ENCODE peak calls at places on chromosomes 12 and 14, in seven cellular contexts. One of them, this sample, is unnamed.

GRCh38 chr14:102050625-102051024 is 36.2 kb downstream of the HSP90AA1 start:
- DNase-seq in activated T-helper 9 cell treated with anti-CD3 and anti-CD28 coated beads, Interleukin-2, amount 50 U/mL, for 16 hours: no peak
- DNase-seq in WERI-Rb-1: no peak
- DNase-seq in tibial nerve: no peak
- DNase-seq in stimulated activated CD4-positive, alpha-beta T cell treated with anti-CD3 and anti-CD28 coated beads, Interleukin-2, amount 100 ng/mL, for 24 hours: no peak
- DNase-seq in NCI-H1105 treated with DMSO at 0.1 percent for 48 hours: no peak
- DNase-seq in HuH-7.5: no peak
- DNase-seq in this sample: peak

GRCh38 chr12:22919883-22920282 is 294.9 kb downstream of the ETNK1 start:
- DNase-seq in activated T-helper 9 cell treated with anti-CD3 and anti-CD28 coated beads, Interleukin-2, amount 50 U/mL, for 16 hours: no peak
- DNase-seq in WERI-Rb-1: no peak
- DNase-seq in tibial nerve: no peak
- DNase-seq in stimulated activated CD4-positive, alpha-beta T cell treated with anti-CD3 and anti-CD28 coated beads, Interleukin-2, amount 100 ng/mL, for 24 hours: no peak
- DNase-seq in NCI-H1105 treated with DMSO at 0.1 percent for 48 hours: no peak
- DNase-seq in HuH-7.5: no peak
- DNase-seq in this sample: no peak

GRCh38 chr12:53476769-53477209 is 22.5 kb downstream of the MAP3K12 start:
- DNase-seq in activated T-helper 9 cell treated with anti-CD3 and anti-CD28 coated beads, Interleukin-2, amount 50 U/mL, for 16 hours: no peak
- DNase-seq in WERI-Rb-1: no peak
- DNase-seq in tibial nerve: no peak
- DNase-seq in stimulated activated CD4-positive, alpha-beta T cell treated with anti-CD3 and anti-CD28 coated beads, Interleukin-2, amount 100 ng/mL, for 24 hours: no peak
- DNase-seq in NCI-H1105 treated with DMSO at 0.1 percent for 48 hours: no peak
- DNase-seq in HuH-7.5: no peak
- DNase-seq in this sample: peak

GRCh38 chr14:71415404-71415690 is 508.1 kb downstream of the PCNX1 start:
- DNase-seq in activated T-helper 9 cell treated with anti-CD3 and anti-CD28 coated beads, Interleukin-2, amount 50 U/mL, for 16 hours: no peak
- DNase-seq in WERI-Rb-1: no peak
- DNase-seq in tibial nerve: no peak
- DNase-seq in stimulated activated CD4-positive, alpha-beta T cell treated with anti-CD3 and anti-CD28 coated beads, Interleukin-2, amount 100 ng/mL, for 24 hours: no peak
- DNase-seq in NCI-H1105 treated with DMSO at 0.1 percent for 48 hours: no peak
- DNase-seq in HuH-7.5: no peak
- DNase-seq in this sample: no peak

GRCh38 chr14:32998433-32998832 is 59.8 kb downstream of the NPAS3 start:
- DNase-seq in activated T-helper 9 cell treated with anti-CD3 and anti-CD28 coated beads, Interleukin-2, amount 50 U/mL, for 16 hours: no peak
- DNase-seq in WERI-Rb-1: peak
- DNase-seq in tibial nerve: no peak
- DNase-seq in stimulated activated CD4-positive, alpha-beta T cell treated with anti-CD3 and anti-CD28 coated beads, Interleukin-2, amount 100 ng/mL, for 24 hours: no peak
- DNase-seq in NCI-H1105 treated with DMSO at 0.1 percent for 48 hours: no peak
- DNase-seq in HuH-7.5: no peak
- DNase-seq in this sample: peak

GRCh38 chr12:132329036-132329738 is at the start of gene GALNT9:
- DNase-seq in activated T-helper 9 cell treated with anti-CD3 and anti-CD28 coated beads, Interleukin-2, amount 50 U/mL, for 16 hours: no peak
- DNase-seq in WERI-Rb-1: peak
- DNase-seq in tibial nerve: no peak
- DNase-seq in stimulated activated CD4-positive, alpha-beta T cell treated with anti-CD3 and anti-CD28 coated beads, Interleukin-2, amount 100 ng/mL, for 24 hours: no peak
- DNase-seq in NCI-H1105 treated with DMSO at 0.1 percent for 48 hours: no peak
- DNase-seq in HuH-7.5: no peak
- DNase-seq in this sample: peak

GRCh38 chr12:122203301-122203967 is at the start of gene B3GNT4:
- DNase-seq in activated T-helper 9 cell treated with anti-CD3 and anti-CD28 coated beads, Interleukin-2, amount 50 U/mL, for 16 hours: peak
- DNase-seq in WERI-Rb-1: peak
- DNase-seq in tibial nerve: no peak
- DNase-seq in stimulated activated CD4-positive, alpha-beta T cell treated with anti-CD3 and anti-CD28 coated beads, Interleukin-2, amount 100 ng/mL, for 24 hours: peak
- DNase-seq in NCI-H1105 treated with DMSO at 0.1 percent for 48 hours: peak
- DNase-seq in HuH-7.5: peak
- DNase-seq in this sample: peak

GRCh38 chr12:74129702-74130101 is 407.9 kb upstream of the ATXN7L3B start:
- DNase-seq in activated T-helper 9 cell treated with anti-CD3 and anti-CD28 coated beads, Interleukin-2, amount 50 U/mL, for 16 hours: no peak
- DNase-seq in WERI-Rb-1: no peak
- DNase-seq in tibial nerve: no peak
- DNase-seq in stimulated activated CD4-positive, alpha-beta T cell treated with anti-CD3 and anti-CD28 coated beads, Interleukin-2, amount 100 ng/mL, for 24 hours: no peak
- DNase-seq in NCI-H1105 treated with DMSO at 0.1 percent for 48 hours: no peak
- DNase-seq in HuH-7.5: no peak
- DNase-seq in this sample: no peak

GRCh38 chr14:100537701-100538565 is 49.3 kb downstream of the BEGAIN start:
- DNase-seq in activated T-helper 9 cell treated with anti-CD3 and anti-CD28 coated beads, Interleukin-2, amount 50 U/mL, for 16 hours: no peak
- DNase-seq in WERI-Rb-1: no peak
- DNase-seq in tibial nerve: peak
- DNase-seq in stimulated activated CD4-positive, alpha-beta T cell treated with anti-CD3 and anti-CD28 coated beads, Interleukin-2, amount 100 ng/mL, for 24 hours: no peak
- DNase-seq in NCI-H1105 treated with DMSO at 0.1 percent for 48 hours: no peak
- DNase-seq in HuH-7.5: no peak
- DNase-seq in this sample: no peak

GRCh38 chr12:93634416-93634815 is 42.8 kb upstream of the CRADD start:
- DNase-seq in activated T-helper 9 cell treated with anti-CD3 and anti-CD28 coated beads, Interleukin-2, amount 50 U/mL, for 16 hours: no peak
- DNase-seq in WERI-Rb-1: no peak
- DNase-seq in tibial nerve: no peak
- DNase-seq in stimulated activated CD4-positive, alpha-beta T cell treated with anti-CD3 and anti-CD28 coated beads, Interleukin-2, amount 100 ng/mL, for 24 hours: no peak
- DNase-seq in NCI-H1105 treated with DMSO at 0.1 percent for 48 hours: no peak
- DNase-seq in HuH-7.5: no peak
- DNase-seq in this sample: no peak

GRCh38 chr12:96103067-96103650 is 67.8 kb upstream of the LTA4H start:
- DNase-seq in activated T-helper 9 cell treated with anti-CD3 and anti-CD28 coated beads, Interleukin-2, amount 50 U/mL, for 16 hours: no peak
- DNase-seq in WERI-Rb-1: no peak
- DNase-seq in tibial nerve: no peak
- DNase-seq in stimulated activated CD4-positive, alpha-beta T cell treated with anti-CD3 and anti-CD28 coated beads, Interleukin-2, amount 100 ng/mL, for 24 hours: no peak
- DNase-seq in NCI-H1105 treated with DMSO at 0.1 percent for 48 hours: no peak
- DNase-seq in HuH-7.5: no peak
- DNase-seq in this sample: no peak

GRCh38 chr12:62659457-62660295 is 193.1 kb downstream of the MON2 start:
- DNase-seq in activated T-helper 9 cell treated with anti-CD3 and anti-CD28 coated beads, Interleukin-2, amount 50 U/mL, for 16 hours: no peak
- DNase-seq in WERI-Rb-1: no peak
- DNase-seq in tibial nerve: no peak
- DNase-seq in stimulated activated CD4-positive, alpha-beta T cell treated with anti-CD3 and anti-CD28 coated beads, Interleukin-2, amount 100 ng/mL, for 24 hours: no peak
- DNase-seq in NCI-H1105 treated with DMSO at 0.1 percent for 48 hours: no peak
- DNase-seq in HuH-7.5: no peak
- DNase-seq in this sample: peak

GRCh38 chr12:32367381-32367780 is 32.0 kb upstream of the FGD4 start:
- DNase-seq in activated T-helper 9 cell treated with anti-CD3 and anti-CD28 coated beads, Interleukin-2, amount 50 U/mL, for 16 hours: no peak
- DNase-seq in WERI-Rb-1: no peak
- DNase-seq in tibial nerve: no peak
- DNase-seq in stimulated activated CD4-positive, alpha-beta T cell treated with anti-CD3 and anti-CD28 coated beads, Interleukin-2, amount 100 ng/mL, for 24 hours: no peak
- DNase-seq in NCI-H1105 treated with DMSO at 0.1 percent for 48 hours: no peak
- DNase-seq in HuH-7.5: no peak
- DNase-seq in this sample: no peak

GRCh38 chr12:14927267-14927666 is 11.1 kb downstream of the ERP27 start:
- DNase-seq in activated T-helper 9 cell treated with anti-CD3 and anti-CD28 coated beads, Interleukin-2, amount 50 U/mL, for 16 hours: no peak
- DNase-seq in WERI-Rb-1: no peak
- DNase-seq in tibial nerve: no peak
- DNase-seq in stimulated activated CD4-positive, alpha-beta T cell treated with anti-CD3 and anti-CD28 coated beads, Interleukin-2, amount 100 ng/mL, for 24 hours: no peak
- DNase-seq in NCI-H1105 treated with DMSO at 0.1 percent for 48 hours: no peak
- DNase-seq in HuH-7.5: no peak
- DNase-seq in this sample: no peak

GRCh38 chr12:120117961-120118709 is 1.6 kb upstream of the RAB35 start:
- DNase-seq in activated T-helper 9 cell treated with anti-CD3 and anti-CD28 coated beads, Interleukin-2, amount 50 U/mL, for 16 hours: no peak
- DNase-seq in WERI-Rb-1: no peak
- DNase-seq in tibial nerve: no peak
- DNase-seq in stimulated activated CD4-positive, alpha-beta T cell treated with anti-CD3 and anti-CD28 coated beads, Interleukin-2, amount 100 ng/mL, for 24 hours: no peak
- DNase-seq in NCI-H1105 treated with DMSO at 0.1 percent for 48 hours: no peak
- DNase-seq in HuH-7.5: no peak
- DNase-seq in this sample: peak

GRCh38 chr12:13203028-13203922 is 6.7 kb downstream of the EMP1 start:
- DNase-seq in activated T-helper 9 cell treated with anti-CD3 and anti-CD28 coated beads, Interleukin-2, amount 50 U/mL, for 16 hours: no peak
- DNase-seq in WERI-Rb-1: peak
- DNase-seq in tibial nerve: peak
- DNase-seq in stimulated activated CD4-positive, alpha-beta T cell treated with anti-CD3 and anti-CD28 coated beads, Interleukin-2, amount 100 ng/mL, for 24 hours: no peak
- DNase-seq in NCI-H1105 treated with DMSO at 0.1 percent for 48 hours: no peak
- DNase-seq in HuH-7.5: no peak
- DNase-seq in this sample: peak

GRCh38 chr12:72330291-72330690 is 58.1 kb downstream of the TRHDE start:
- DNase-seq in activated T-helper 9 cell treated with anti-CD3 and anti-CD28 coated beads, Interleukin-2, amount 50 U/mL, for 16 hours: no peak
- DNase-seq in WERI-Rb-1: no peak
- DNase-seq in tibial nerve: no peak
- DNase-seq in stimulated activated CD4-positive, alpha-beta T cell treated with anti-CD3 and anti-CD28 coated beads, Interleukin-2, amount 100 ng/mL, for 24 hours: no peak
- DNase-seq in NCI-H1105 treated with DMSO at 0.1 percent for 48 hours: no peak
- DNase-seq in HuH-7.5: no peak
- DNase-seq in this sample: peak

GRCh38 chr12:51345681-51346080 is 798 bp downstream of the CELA1 start:
- DNase-seq in activated T-helper 9 cell treated with anti-CD3 and anti-CD28 coated beads, Interleukin-2, amount 50 U/mL, for 16 hours: no peak
- DNase-seq in WERI-Rb-1: no peak
- DNase-seq in tibial nerve: no peak
- DNase-seq in stimulated activated CD4-positive, alpha-beta T cell treated with anti-CD3 and anti-CD28 coated beads, Interleukin-2, amount 100 ng/mL, for 24 hours: no peak
- DNase-seq in NCI-H1105 treated with DMSO at 0.1 percent for 48 hours: no peak
- DNase-seq in HuH-7.5: no peak
- DNase-seq in this sample: no peak

GRCh38 chr14:61524211-61524806 is 171.0 kb upstream of the HIF1A start:
- DNase-seq in activated T-helper 9 cell treated with anti-CD3 and anti-CD28 coated beads, Interleukin-2, amount 50 U/mL, for 16 hours: no peak
- DNase-seq in WERI-Rb-1: no peak
- DNase-seq in tibial nerve: no peak
- DNase-seq in stimulated activated CD4-positive, alpha-beta T cell treated with anti-CD3 and anti-CD28 coated beads, Interleukin-2, amount 100 ng/mL, for 24 hours: no peak
- DNase-seq in NCI-H1105 treated with DMSO at 0.1 percent for 48 hours: peak
- DNase-seq in HuH-7.5: no peak
- DNase-seq in this sample: no peak

GRCh38 chr12:11762723-11763326 is 113.4 kb downstream of the ETV6 start:
- DNase-seq in activated T-helper 9 cell treated with anti-CD3 and anti-CD28 coated beads, Interleukin-2, amount 50 U/mL, for 16 hours: no peak
- DNase-seq in WERI-Rb-1: no peak
- DNase-seq in tibial nerve: no peak
- DNase-seq in stimulated activated CD4-positive, alpha-beta T cell treated with anti-CD3 and anti-CD28 coated beads, Interleukin-2, amount 100 ng/mL, for 24 hours: peak
- DNase-seq in NCI-H1105 treated with DMSO at 0.1 percent for 48 hours: no peak
- DNase-seq in HuH-7.5: no peak
- DNase-seq in this sample: no peak

GRCh38 chr12:124371970-124372555 is 77.2 kb downstream of the RFLNA start:
- DNase-seq in activated T-helper 9 cell treated with anti-CD3 and anti-CD28 coated beads, Interleukin-2, amount 50 U/mL, for 16 hours: no peak
- DNase-seq in WERI-Rb-1: no peak
- DNase-seq in tibial nerve: no peak
- DNase-seq in stimulated activated CD4-positive, alpha-beta T cell treated with anti-CD3 and anti-CD28 coated beads, Interleukin-2, amount 100 ng/mL, for 24 hours: no peak
- DNase-seq in NCI-H1105 treated with DMSO at 0.1 percent for 48 hours: no peak
- DNase-seq in HuH-7.5: no peak
- DNase-seq in this sample: no peak

GRCh38 chr14:21868442-21869046 is 194.9 kb upstream of the OR4E1 start:
- DNase-seq in activated T-helper 9 cell treated with anti-CD3 and anti-CD28 coated beads, Interleukin-2, amount 50 U/mL, for 16 hours: peak
- DNase-seq in WERI-Rb-1: peak
- DNase-seq in tibial nerve: no peak
- DNase-seq in stimulated activated CD4-positive, alpha-beta T cell treated with anti-CD3 and anti-CD28 coated beads, Interleukin-2, amount 100 ng/mL, for 24 hours: peak
- DNase-seq in NCI-H1105 treated with DMSO at 0.1 percent for 48 hours: peak
- DNase-seq in HuH-7.5: peak
- DNase-seq in this sample: peak

GRCh38 chr12:109567296-109567695 is 6.0 kb downstream of the MMAB start:
- DNase-seq in activated T-helper 9 cell treated with anti-CD3 and anti-CD28 coated beads, Interleukin-2, amount 50 U/mL, for 16 hours: no peak
- DNase-seq in WERI-Rb-1: no peak
- DNase-seq in tibial nerve: no peak
- DNase-seq in stimulated activated CD4-positive, alpha-beta T cell treated with anti-CD3 and anti-CD28 coated beads, Interleukin-2, amount 100 ng/mL, for 24 hours: no peak
- DNase-seq in NCI-H1105 treated with DMSO at 0.1 percent for 48 hours: no peak
- DNase-seq in HuH-7.5: no peak
- DNase-seq in this sample: no peak

GRCh38 chr14:64234877-64235651 is 59.1 kb downstream of the ESR2 start:
- DNase-seq in activated T-helper 9 cell treated with anti-CD3 and anti-CD28 coated beads, Interleukin-2, amount 50 U/mL, for 16 hours: no peak
- DNase-seq in WERI-Rb-1: peak
- DNase-seq in tibial nerve: no peak
- DNase-seq in stimulated activated CD4-positive, alpha-beta T cell treated with anti-CD3 and anti-CD28 coated beads, Interleukin-2, amount 100 ng/mL, for 24 hours: no peak
- DNase-seq in NCI-H1105 treated with DMSO at 0.1 percent for 48 hours: peak
- DNase-seq in HuH-7.5: no peak
- DNase-seq in this sample: no peak

GRCh38 chr12:62866451-62867082 is 68.4 kb downstream of the PPM1H start:
- DNase-seq in activated T-helper 9 cell treated with anti-CD3 and anti-CD28 coated beads, Interleukin-2, amount 50 U/mL, for 16 hours: no peak
- DNase-seq in WERI-Rb-1: no peak
- DNase-seq in tibial nerve: no peak
- DNase-seq in stimulated activated CD4-positive, alpha-beta T cell treated with anti-CD3 and anti-CD28 coated beads, Interleukin-2, amount 100 ng/mL, for 24 hours: no peak
- DNase-seq in NCI-H1105 treated with DMSO at 0.1 percent for 48 hours: no peak
- DNase-seq in HuH-7.5: peak
- DNase-seq in this sample: no peak